ENCODE peak calls at places on chromosomes 2 and 18, in eight cellular contexts. A, D, K, T, Q, F, N and E are unnamed samples.

GRCh38 chr18:9421788-9422329 is 53.5 kb upstream of the RALBP1 start:
- DNase-seq in A (no peak), D (no peak), K (no peak), T (no peak), Q (no peak), F (no peak), N (no peak), E (no peak)

GRCh38 chr18:61398961-61399632 is 65.9 kb downstream of the CDH20 start:
- DNase-seq in A (no peak), D (no peak), K (no peak), T (no peak), Q (no peak), F (peak; percentile 16), N (no peak), E (peak; percentile 43)

GRCh38 chr2:3238951-3239841 is 138.4 kb downstream of the EIPR1 start:
- DNase-seq in A (no peak), D (no peak), K (no peak), T (no peak), Q (no peak), F (no peak), N (no peak), E (no peak)

GRCh38 chr2:175806115-175806470 is 196.0 kb downstream of the LNPK start:
- DNase-seq in A (no peak), D (no peak), K (no peak), T (no peak), Q (peak; percentile 3), F (no peak), N (no peak), E (no peak)

GRCh38 chr2:88350641-88351601 is 101.6 kb downstream of the FOXI3 start:
- DNase-seq in A (peak; percentile 3), D (peak; percentile 88), K (peak; percentile 49), T (no peak), Q (no peak), F (no peak), N (peak; percentile 8), E (no peak)

GRCh38 chr2:71327916-71328315 is 3.7 kb upstream of the ZNF638 start:
- DNase-seq in A (no peak), D (no peak), K (no peak), T (no peak), Q (no peak), F (no peak), N (no peak), E (no peak)

GRCh38 chr2:236196366-236196765 is 28.2 kb upstream of the GBX2 start:
- DNase-seq in A (no peak), D (no peak), K (no peak), T (no peak), Q (no peak), F (no peak), N (no peak), E (no peak)

GRCh38 chr2:139366659-139367058 is 586.5 kb upstream of the NXPH2 start:
- DNase-seq in A (no peak), D (no peak), K (no peak), T (no peak), Q (no peak), F (no peak), N (no peak), E (no peak)

GRCh38 chr18:71036783-71037182 is 747.9 kb downstream of the SOCS6 start:
- DNase-seq in A (no peak), D (no peak), K (no peak), T (no peak), Q (no peak), F (peak; percentile 7), N (no peak), E (no peak)

GRCh38 chr18:47490882-47491281 is 239.4 kb upstream of the SKOR2 start:
- DNase-seq in A (peak; percentile 22), D (no peak), K (no peak), T (no peak), Q (no peak), F (no peak), N (no peak), E (no peak)

GRCh38 chr2:15874854-15875776 is 65.2 kb upstream of the MYCN start:
- DNase-seq in A (no peak), D (no peak), K (no peak), T (no peak), Q (no peak), F (no peak), N (no peak), E (no peak)

GRCh38 chr2:85772019-85772745 is 18.4 kb downstream of the ATOH8 start:
- DNase-seq in A (no peak), D (peak; percentile 98), K (no peak), T (peak; percentile 100), Q (peak; percentile 100), F (peak; percentile 100), N (no peak), E (peak; percentile 99)

GRCh38 chr2:209368406-209368805 is 55.4 kb upstream of the MAP2 start:
- DNase-seq in A (no peak), D (no peak), K (no peak), T (no peak), Q (no peak), F (no peak), N (no peak), E (no peak)

GRCh38 chr2:98518106-98518505 is 73.4 kb downstream of the INPP4A start:
- DNase-seq in A (peak; percentile 35), D (no peak), K (peak; percentile 37), T (no peak), Q (peak; percentile 37), F (no peak), N (peak; percentile 32), E (no peak)

GRCh38 chr18:8045160-8045885 is 478.2 kb downstream of the PTPRM start:
- DNase-seq in A (no peak), D (no peak), K (no peak), T (no peak), Q (no peak), F (no peak), N (no peak), E (peak; percentile 31)

DNA sequence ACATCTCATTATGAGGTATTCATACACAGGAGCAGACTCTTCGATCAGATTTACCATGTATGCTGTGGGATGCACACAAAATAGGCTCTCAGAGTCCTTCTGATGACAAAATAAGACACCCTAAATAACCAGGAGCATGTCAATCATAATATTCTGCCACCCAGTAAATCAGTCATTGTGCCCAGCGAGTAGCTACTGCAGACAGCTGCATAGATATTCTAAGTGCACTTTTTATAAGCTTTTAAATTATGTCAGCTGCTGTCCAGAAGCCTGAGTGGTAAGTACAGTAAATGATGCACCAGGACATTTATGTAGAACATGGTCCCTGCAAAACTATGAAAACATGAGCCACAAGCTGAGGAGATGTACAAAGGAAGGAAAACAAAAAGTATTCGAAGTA is 102.9 kb downstream of the CCDC141 start:
- DNase-seq in A (no peak), D (no peak), K (no peak), T (no peak), Q (no peak), F (no peak), N (no peak), E (no peak)
- H3K4me3 ChIP-seq in A (no peak overlapping the region), D (no peak overlapping the region), K (no peak overlapping the region), T (no peak overlapping the region), Q (no peak overlapping the region), F (no peak overlapping the region), N (no peak overlapping the region), E (no peak overlapping the region)

DNA sequence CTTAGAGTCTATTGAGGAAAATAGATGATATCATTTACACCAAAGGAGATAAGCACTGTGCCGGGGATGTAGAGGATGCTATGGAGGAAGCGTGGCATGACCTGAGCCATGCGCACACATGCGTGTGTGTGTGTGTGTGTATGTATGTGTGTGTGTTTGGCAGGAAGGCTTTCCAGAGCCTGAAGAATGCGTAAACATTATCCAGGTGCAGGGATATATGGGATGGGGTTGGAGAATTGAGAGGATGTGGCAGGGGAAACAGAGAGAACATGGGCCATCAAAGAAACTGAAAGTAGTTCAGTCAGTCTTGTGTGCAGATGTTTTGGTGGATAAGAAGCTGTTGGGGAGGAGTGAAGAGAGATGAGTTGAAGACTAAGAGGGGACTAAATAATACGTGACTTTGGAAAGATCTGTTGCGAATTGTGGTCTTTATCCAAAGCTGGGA is 9.3 kb upstream of the STAT1 start:
- DNase-seq in A (peak; percentile 92), D (no peak), K (no peak), T (no peak), Q (no peak), F (no peak), N (peak; percentile 73), E (no peak)
- H3K4me3 ChIP-seq in A (peak overlapping the region; percentile 94), D (no peak overlapping the region), K (peak overlapping the region; percentile 40), T (no peak overlapping the region), Q (no peak overlapping the region), F (no peak overlapping the region), N (no peak overlapping the region), E (no peak overlapping the region)

DNA sequence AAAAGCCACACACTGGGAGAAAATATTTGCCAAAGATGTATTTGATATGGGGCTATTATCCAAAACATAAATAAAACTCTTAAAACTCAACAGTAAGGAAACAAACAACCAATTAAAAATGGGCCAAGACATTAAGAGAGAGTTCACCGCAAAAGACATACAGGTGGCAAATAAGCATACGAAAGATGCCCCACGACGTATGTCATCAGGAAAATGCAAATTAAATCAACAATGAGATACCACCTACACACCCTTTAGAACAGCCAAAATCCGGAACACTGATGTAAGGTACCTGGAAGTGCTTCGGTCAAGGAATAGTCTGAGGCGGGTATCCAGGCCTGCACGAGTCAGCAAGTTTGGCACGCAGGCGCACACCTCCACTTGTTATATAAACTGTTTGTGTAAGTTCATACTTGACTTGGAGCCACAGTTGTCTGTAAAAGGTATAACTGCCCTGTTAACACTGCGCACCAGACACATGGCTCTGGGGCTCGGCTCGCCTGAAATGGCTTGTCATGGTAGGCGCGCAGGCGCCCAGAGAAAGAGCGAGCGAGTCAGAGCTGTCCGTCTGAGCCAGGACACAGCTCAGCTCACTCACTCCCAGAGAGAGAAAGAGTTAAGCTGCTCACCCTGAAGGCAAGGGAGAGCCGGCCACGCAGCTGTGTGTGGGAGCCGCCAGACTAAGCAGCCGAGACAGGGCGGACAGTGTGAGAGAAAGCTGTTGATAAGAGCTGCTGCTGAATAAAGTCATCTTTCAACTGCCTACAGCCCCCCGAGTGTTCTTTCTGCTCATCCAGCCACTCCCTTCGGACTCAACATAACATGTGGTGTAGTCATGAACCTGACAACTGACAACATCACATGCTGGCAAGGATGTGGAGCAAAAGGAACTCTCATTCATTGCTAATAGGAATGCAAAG is 87.3 kb downstream of the HNRNPLL start:
- DNase-seq in A (no peak), D (peak; percentile 57), K (no peak), T (peak; percentile 84), Q (no peak), F (no peak), N (no peak), E (no peak)
- H3K4me3 ChIP-seq in A (no peak overlapping the region), D (no peak overlapping the region), K (no peak overlapping the region), T (peak overlapping the region; percentile 26), Q (peak overlapping the region; percentile 57), F (peak overlapping the region; percentile 44), N (no peak overlapping the region), E (peak overlapping the region; percentile 5)

GRCh38 chr2:36362291-36362690 is 6.7 kb downstream of the CRIM1 start:
- DNase-seq in A (no peak), D (no peak), K (no peak), T (no peak), Q (peak; percentile 71), F (no peak), N (no peak), E (no peak)

GRCh38 chr2:36359006-36359580 is 3.5 kb downstream of the CRIM1 start:
- DNase-seq in A (no peak), D (no peak), K (no peak), T (no peak), Q (no peak), F (no peak), N (no peak), E (no peak)

GRCh38 chr2:36360063-36360462 is 4.5 kb downstream of the CRIM1 start:
- DNase-seq in A (no peak), D (no peak), K (no peak), T (no peak), Q (no peak), F (no peak), N (no peak), E (no peak)

GRCh38 chr2:36360834-36361233 is 5.3 kb downstream of the CRIM1 start:
- DNase-seq in A (no peak), D (no peak), K (no peak), T (no peak), Q (peak; percentile 7), F (no peak), N (no peak), E (no peak)

GRCh38 chr2:36361396-36361795 is 5.8 kb downstream of the CRIM1 start:
- DNase-seq in A (no peak), D (no peak), K (no peak), T (no peak), Q (peak; percentile 22), F (no peak), N (no peak), E (no peak)
- H3K4me3 ChIP-seq in A (no peak overlapping the region), D (no peak overlapping the region), K (no peak overlapping the region), T (no peak overlapping the region), Q (peak overlapping the region; percentile 37), F (no peak overlapping the region), N (no peak overlapping the region), E (no peak overlapping the region)